ENCODE peak calls at places on chromosome 19, in four cellular contexts. M is HepG2, F is H1, P is GM12878. I is an unnamed sample.

GRCh38 chr19:36046443-36047050 is 7.5 kb downstream of the THAP8 start:
- DNase-seq in M (no peak), F (no peak), P (no peak), I (no peak)

GRCh38 chr19:21697698-21698097 is 69.7 kb downstream of the ZNF100 start:
- DNase-seq in M (no peak), F (no peak), P (no peak), I (no peak)

GRCh38 chr19:28242317-28242927 is 970.5 kb downstream of the UQCRFS1 start:
- DNase-seq in M (no peak), F (no peak), P (no peak), I (peak; percentile 60)

GRCh38 chr19:10718205-10719196 is 622 bp downstream of the DNM2 start:
- DNase-seq in M (no peak), F (no peak), P (no peak), I (no peak)

GRCh38 chr19:17526922-17527321 is 15.5 kb downstream of the PGLS start:
- DNase-seq in M (no peak), F (no peak), P (peak; percentile 44), I (no peak)

GRCh38 chr19:49347835-49348234 is 12.6 kb downstream of the CD37 start:
- DNase-seq in M (peak; percentile 44), F (no peak), P (no peak), I (no peak)

GRCh38 chr19:13640611-13641010 is 123.7 kb upstream of the MRI1 start:
- DNase-seq in M (no peak), F (no peak), P (no peak), I (no peak)

GRCh38 chr19:49581007-49581508 is at the start of gene PRRG2:
- DNase-seq in M (no peak), F (no peak), P (no peak), I (no peak)

DNA sequence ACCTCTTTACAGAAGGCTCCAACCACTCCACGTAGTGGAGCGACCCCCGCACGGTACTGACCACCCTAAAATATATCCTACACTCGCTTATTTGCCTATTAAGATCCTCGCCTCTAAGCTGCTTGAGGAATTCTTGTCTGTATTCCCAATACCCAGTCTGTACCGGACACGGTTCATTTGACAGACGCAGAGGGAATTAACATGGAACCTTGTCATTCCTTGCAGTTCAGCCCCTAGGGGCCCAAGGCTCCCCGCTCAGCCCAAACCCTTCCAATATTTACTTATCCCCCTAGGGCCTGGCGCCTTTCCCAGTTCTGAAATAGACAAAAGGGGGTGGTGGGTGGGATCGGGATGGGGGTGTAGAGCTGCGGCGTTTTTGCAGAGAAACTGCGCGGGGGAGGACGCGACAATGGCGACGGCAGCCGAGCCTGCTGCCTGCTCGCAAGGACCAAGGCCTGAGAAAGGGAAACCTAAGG is 638 bp downstream of the AKAP8L start:
- DNase-seq in M (no peak), F (no peak), P (no peak), I (no peak)
- TF ChIP-seq SUZ12 in M (no peak), F (no peak), P (no peak), I (no peak)

DNA sequence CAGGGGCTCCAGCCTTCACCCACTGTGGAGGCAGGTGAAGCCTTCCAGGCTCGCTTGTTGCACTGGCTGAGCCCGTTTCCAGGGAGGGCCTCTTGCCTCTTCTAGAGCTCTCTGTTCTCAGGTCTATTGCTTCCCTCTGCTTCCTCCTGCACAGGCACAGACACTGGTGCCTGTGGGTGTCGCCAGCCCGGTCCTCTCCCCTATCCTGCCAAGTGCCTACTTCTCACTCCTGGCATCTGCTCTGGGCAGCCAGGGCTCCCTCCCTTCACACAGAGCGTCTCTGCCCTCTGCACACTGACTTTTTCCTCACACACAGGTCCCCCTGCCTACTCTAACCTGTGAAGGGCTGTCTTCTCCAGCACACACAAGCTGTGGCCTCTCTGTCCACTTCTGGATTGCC is 60.3 kb downstream of the SLC7A9 start:
- DNase-seq in M (no peak), F (no peak), P (no peak), I (no peak)
- TF ChIP-seq YY1 in M (no peak), F (no peak), P (no peak), I (no peak)

GRCh38 chr19:51347209-51347928 is 5.4 kb upstream of the VSIG10L start:
- DNase-seq in M (peak; percentile 71), F (no peak), P (no peak), I (no peak)
- TF ChIP-seq SUZ12 in M (no peak), F (no peak), P (no peak), I (no peak)

GRCh38 chr19:3613765-3614661 is 7.3 kb upstream of the TBXA2R start:
- DNase-seq in M (no peak), F (no peak), P (no peak), I (no peak)

GRCh38 chr19:3611841-3612240 is 5.2 kb upstream of the TBXA2R start:
- DNase-seq in M (no peak), F (no peak), P (no peak), I (no peak)

GRCh38 chr19:3614858-3615505 is 8.3 kb upstream of the TBXA2R start:
- DNase-seq in M (no peak), F (no peak), P (no peak), I (no peak)

GRCh38 chr19:3612330-3612729 is 5.7 kb upstream of the TBXA2R start:
- DNase-seq in M (no peak), F (no peak), P (no peak), I (no peak)

GRCh38 chr19:3612901-3613741 is 6.4 kb upstream of the TBXA2R start:
- DNase-seq in M (no peak), F (peak; percentile 34), P (no peak), I (no peak)
- TF ChIP-seq YY1 in M (no peak), F (no peak), P (no peak), I (no peak)

GRCh38 chr19:15330801-15331418 is 1.4 kb downstream of the BRD4 start:
- DNase-seq in M (no peak), F (no peak), P (no peak), I (no peak)
- TF ChIP-seq SUZ12 in M (no peak), F (no peak), P (no peak), I (no peak)

GRCh38 chr19:40808021-40808325 is 9.0 kb downstream of the EGLN2 start:
- DNase-seq in M (no peak), F (no peak), P (no peak), I (no peak)

GRCh38 chr19:40806385-40807146 is 7.6 kb downstream of the EGLN2 start:
- DNase-seq in M (peak; percentile 66), F (peak; percentile 90), P (no peak), I (peak; percentile 94)

GRCh38 chr19:40805258-40805868 is 6.4 kb downstream of the EGLN2 start:
- DNase-seq in M (no peak), F (no peak), P (no peak), I (no peak)

GRCh38 chr19:40808497-40808896 is 9.5 kb downstream of the EGLN2 start:
- DNase-seq in M (no peak), F (no peak), P (no peak), I (no peak)

DNA sequence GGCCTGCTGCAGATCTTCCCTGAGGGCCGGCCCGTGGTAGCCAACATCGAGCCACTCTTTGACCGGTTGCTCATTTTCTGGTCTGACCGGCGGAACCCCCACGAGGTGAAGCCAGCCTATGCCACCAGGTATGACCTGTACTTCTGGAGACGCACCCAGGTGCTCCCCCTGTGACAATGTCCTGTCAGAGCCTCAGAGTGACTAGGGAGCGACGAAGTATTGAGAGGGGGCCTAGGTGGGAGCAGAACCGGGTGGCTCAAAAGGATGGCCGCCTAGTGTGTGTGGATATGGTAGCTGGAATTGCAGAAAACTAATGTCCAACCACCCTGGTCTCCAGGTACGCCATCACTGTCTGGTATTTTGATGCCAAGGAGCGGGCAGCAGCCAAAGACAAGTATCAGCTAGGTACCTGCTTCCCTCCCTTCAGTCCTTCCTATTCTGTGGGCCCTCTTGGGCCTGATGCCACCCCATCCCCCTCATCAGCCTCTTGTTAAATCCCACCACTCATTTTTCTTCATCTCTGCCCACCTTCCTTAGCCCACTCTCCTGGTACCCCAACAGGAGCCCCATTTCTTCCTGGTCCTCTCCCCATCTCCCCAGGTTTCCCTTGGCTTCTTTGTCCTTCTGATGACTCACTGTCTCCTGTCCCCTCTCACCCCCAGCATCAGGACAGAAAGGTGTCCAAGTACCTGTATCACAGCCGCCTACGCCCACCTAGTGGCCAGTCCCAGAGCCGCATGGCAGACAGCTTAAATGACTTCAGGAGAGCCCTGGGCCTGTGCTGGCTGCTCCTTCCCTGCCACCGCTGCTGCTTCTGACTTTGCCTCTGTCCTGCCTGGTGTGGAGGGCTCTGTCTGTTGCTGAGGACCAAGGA is 8.4 kb downstream of the EGLN2 start:
- DNase-seq in M (peak; percentile 49), F (no peak), P (no peak), I (no peak)
- TF ChIP-seq YY1 in M (no peak), F (no peak), P (no peak), I (no peak)

GRCh38 chr19:54684537-54684936 is 21.8 kb downstream of the LILRB4 start:
- DNase-seq in M (peak; percentile 49), F (no peak), P (no peak), I (peak; percentile 57)
- TF ChIP-seq SUZ12 in M (no peak), F (no peak), P (no peak), I (no peak)

GRCh38 chr19:19606021-19606420 is 12.5 kb downstream of the PBX4 start:
- DNase-seq in M (no peak), F (no peak), P (no peak), I (no peak)
- TF ChIP-seq YY1 in M (no peak), F (no peak), P (no peak), I (no peak)

DNA sequence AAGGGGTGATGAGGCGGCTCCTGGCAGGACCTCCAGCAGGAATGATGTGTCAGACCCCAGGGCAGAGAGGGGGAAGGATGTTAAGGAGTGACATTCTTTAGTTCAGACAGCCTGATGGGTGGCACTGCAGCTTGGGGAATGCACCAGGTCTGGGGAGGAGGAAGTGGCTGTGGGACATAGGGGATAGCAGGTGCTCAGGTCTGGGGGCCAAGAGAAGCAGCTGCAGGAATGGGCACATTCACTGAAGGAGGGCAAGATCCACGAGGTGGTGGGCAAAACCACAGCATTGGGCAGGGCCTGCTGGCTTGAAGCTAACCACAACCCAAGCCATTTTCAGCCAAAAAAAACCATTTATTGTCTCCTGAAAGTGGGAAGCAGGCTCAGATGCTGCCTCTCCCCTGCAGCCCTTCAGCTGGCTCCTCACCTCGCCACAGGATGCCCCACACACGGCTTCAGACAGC is 26.5 kb downstream of the COMP start:
- DNase-seq in M (no peak), F (no peak), P (no peak), I (no peak)
- TF ChIP-seq SUZ12 in M (no peak), F (no peak), P (no peak), I (no peak)

DNA sequence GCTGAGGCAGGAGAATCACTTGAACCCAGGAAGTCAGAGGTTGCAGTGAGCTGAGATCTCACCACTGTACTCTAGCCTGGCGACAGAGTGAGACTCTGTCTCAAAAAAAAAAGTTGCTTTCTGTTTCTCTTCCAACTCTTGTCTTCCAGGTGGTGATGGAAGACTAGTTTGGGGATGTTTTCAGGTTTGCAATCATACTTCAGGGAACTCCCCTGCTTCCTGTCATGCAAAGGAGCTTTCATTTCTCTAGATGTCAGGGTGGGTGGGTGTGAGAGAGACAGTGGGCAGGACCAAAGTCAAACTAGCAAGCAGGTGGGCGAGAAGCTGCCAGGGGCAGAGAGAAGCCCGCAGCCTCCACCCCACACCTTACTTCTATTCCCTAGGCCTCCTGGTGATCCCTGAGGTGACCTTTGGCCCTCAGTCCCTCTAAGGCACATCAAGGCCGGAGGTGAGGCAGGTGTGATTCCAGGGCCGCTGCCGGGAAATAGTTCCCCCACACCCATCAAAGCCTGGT is 25.7 kb downstream of the CCNE1 start:
- DNase-seq in M (no peak), F (no peak), P (peak; percentile 84), I (no peak)
- TF ChIP-seq YY1 in M (no peak), F (no peak), P (no peak), I (no peak)

I was measured in NT2/D1.